ENCODE peak calls at places on chromosomes 13 and 19, in eight cellular contexts. One of them, this sample, is unnamed.

GRCh38 chr19:20423381-20424207 is 142.0 kb downstream of the ZNF737 start:
- DNase-seq in vagina: no peak
- DNase-seq in ureter: peak; percentile 68
- DNase-seq in NB4: peak; percentile 81
- DNase-seq in HuH-7: no peak
- DNase-seq in uterus: peak; percentile 39
- DNase-seq in EL: peak; percentile 62
- DNase-seq in stimulated activated CD4-positive, alpha-beta T cell treated with anti-CD3 and anti-CD28 coated beads, Interleukin-4, amount 100 ng/mL, for 4 hours: peak; percentile 14
- DNase-seq in this sample: no peak

GRCh38 chr19:13817615-13818371 is 22.6 kb downstream of the ZSWIM4 start:
- DNase-seq in EL: no peak
- DNase-seq in uterus: no peak
- DNase-seq in ureter: no peak
- DNase-seq in NB4: no peak
- DNase-seq in vagina: no peak
- DNase-seq in HuH-7: no peak
- DNase-seq in stimulated activated CD4-positive, alpha-beta T cell treated with anti-CD3 and anti-CD28 coated beads, Interleukin-4, amount 100 ng/mL, for 4 hours: peak; percentile 38
- DNase-seq in this sample: peak; percentile 99

GRCh38 chr13:102484329-102484728 is 82.5 kb upstream of the FGF14 start:
- DNase-seq in uterus: no peak
- DNase-seq in ureter: no peak
- DNase-seq in EL: peak; percentile 1
- DNase-seq in NB4: peak; percentile 10
- DNase-seq in stimulated activated CD4-positive, alpha-beta T cell treated with anti-CD3 and anti-CD28 coated beads, Interleukin-4, amount 100 ng/mL, for 4 hours: no peak
- DNase-seq in HuH-7: no peak
- DNase-seq in vagina: no peak
- DNase-seq in this sample: no peak

GRCh38 chr19:55080915-55081772 is 5.5 kb downstream of the EPS8L1 start:
- DNase-seq in stimulated activated CD4-positive, alpha-beta T cell treated with anti-CD3 and anti-CD28 coated beads, Interleukin-4, amount 100 ng/mL, for 4 hours: peak; percentile 81
- DNase-seq in uterus: peak; percentile 53
- DNase-seq in NB4: peak; percentile 87
- DNase-seq in EL: peak; percentile 60
- DNase-seq in ureter: peak; percentile 86
- DNase-seq in vagina: no peak
- DNase-seq in HuH-7: peak; percentile 95
- DNase-seq in this sample: no peak

GRCh38 chr19:15195987-15196682 is 4.7 kb downstream of the NOTCH3 start:
- DNase-seq in HuH-7: no peak
- DNase-seq in ureter: peak; percentile 88
- DNase-seq in uterus: no peak
- DNase-seq in NB4: no peak
- DNase-seq in stimulated activated CD4-positive, alpha-beta T cell treated with anti-CD3 and anti-CD28 coated beads, Interleukin-4, amount 100 ng/mL, for 4 hours: no peak
- DNase-seq in vagina: no peak
- DNase-seq in EL: no peak
- DNase-seq in this sample: no peak

GRCh38 chr13:110233682-110234280 is 73.2 kb downstream of the COL4A1 start:
- DNase-seq in stimulated activated CD4-positive, alpha-beta T cell treated with anti-CD3 and anti-CD28 coated beads, Interleukin-4, amount 100 ng/mL, for 4 hours: no peak
- DNase-seq in uterus: no peak
- DNase-seq in vagina: peak; percentile 80
- DNase-seq in EL: no peak
- DNase-seq in HuH-7: no peak
- DNase-seq in ureter: no peak
- DNase-seq in NB4: no peak
- DNase-seq in this sample: no peak

GRCh38 chr13:74006666-74007065 is 127.5 kb downstream of the KLF12 start:
- DNase-seq in NB4: no peak
- DNase-seq in stimulated activated CD4-positive, alpha-beta T cell treated with anti-CD3 and anti-CD28 coated beads, Interleukin-4, amount 100 ng/mL, for 4 hours: no peak
- DNase-seq in uterus: no peak
- DNase-seq in ureter: no peak
- DNase-seq in HuH-7: no peak
- DNase-seq in vagina: no peak
- DNase-seq in EL: no peak
- DNase-seq in this sample: no peak

GRCh38 chr19:6012416-6013170 is 34.7 kb upstream of the RANBP3 start:
- DNase-seq in uterus: no peak
- DNase-seq in vagina: no peak
- DNase-seq in ureter: no peak
- DNase-seq in stimulated activated CD4-positive, alpha-beta T cell treated with anti-CD3 and anti-CD28 coated beads, Interleukin-4, amount 100 ng/mL, for 4 hours: no peak
- DNase-seq in HuH-7: no peak
- DNase-seq in EL: no peak
- DNase-seq in NB4: no peak
- DNase-seq in this sample: no peak

GRCh38 chr13:108686027-108686426 is 56.6 kb downstream of the MYO16 start:
- DNase-seq in HuH-7: no peak
- DNase-seq in uterus: no peak
- DNase-seq in stimulated activated CD4-positive, alpha-beta T cell treated with anti-CD3 and anti-CD28 coated beads, Interleukin-4, amount 100 ng/mL, for 4 hours: no peak
- DNase-seq in vagina: no peak
- DNase-seq in NB4: no peak
- DNase-seq in EL: no peak
- DNase-seq in ureter: no peak
- DNase-seq in this sample: no peak

GRCh38 chr19:41997851-41998229 is 3.8 kb upstream of the ATP1A3 start:
- DNase-seq in EL: no peak
- DNase-seq in ureter: no peak
- DNase-seq in vagina: no peak
- DNase-seq in stimulated activated CD4-positive, alpha-beta T cell treated with anti-CD3 and anti-CD28 coated beads, Interleukin-4, amount 100 ng/mL, for 4 hours: no peak
- DNase-seq in HuH-7: no peak
- DNase-seq in uterus: no peak
- DNase-seq in NB4: peak; percentile 11
- DNase-seq in this sample: no peak

GRCh38 chr13:111399334-111399733 is 78.9 kb downstream of the TEX29 start:
- DNase-seq in NB4: no peak
- DNase-seq in vagina: peak; percentile 74
- DNase-seq in HuH-7: no peak
- DNase-seq in EL: no peak
- DNase-seq in stimulated activated CD4-positive, alpha-beta T cell treated with anti-CD3 and anti-CD28 coated beads, Interleukin-4, amount 100 ng/mL, for 4 hours: no peak
- DNase-seq in ureter: peak; percentile 19
- DNase-seq in uterus: no peak
- DNase-seq in this sample: no peak

GRCh38 chr13:50783940-50784339 is 59.6 kb downstream of the DLEU7 start:
- DNase-seq in stimulated activated CD4-positive, alpha-beta T cell treated with anti-CD3 and anti-CD28 coated beads, Interleukin-4, amount 100 ng/mL, for 4 hours: no peak
- DNase-seq in HuH-7: no peak
- DNase-seq in vagina: no peak
- DNase-seq in ureter: no peak
- DNase-seq in NB4: peak; percentile 27
- DNase-seq in EL: no peak
- DNase-seq in uterus: no peak
- DNase-seq in this sample: no peak